ENCODE peak calls at places on chromosomes 12 and 14, in ten cellular contexts. T is transverse colon, D is GM12878, C is HCT116, A is heart left ventricle, Q is body of pancreas, L is tibial nerve, H is H1, Y is testis, M is HepG2. R is an unnamed sample.

GRCh38 chr12:115632323-115632722 is 645.2 kb downstream of the MED13L start:
- DNase-seq in T (no peak), D (no peak), C (no peak), A (no peak), Q (no peak), L (no peak), H (no peak), Y (no peak), M (no peak), R (no peak)

GRCh38 chr14:75800792-75801191 is 139.7 kb downstream of the TTLL5 start:
- DNase-seq in T (no peak), D (no peak), C (no peak), A (no peak), Q (no peak), L (no peak), H (peak; percentile 72), Y (peak; percentile 46), M (no peak), R (no peak)

GRCh38 chr12:110179291-110179690 is 55.1 kb downstream of the IFT81 start:
- DNase-seq in T (no peak), D (no peak), C (no peak), A (no peak), Q (no peak), L (no peak), H (no peak), Y (no peak), M (no peak), R (no peak)

GRCh38 chr14:63647696-63648410 is 6.2 kb upstream of the WDR89 start:
- DNase-seq in T (no peak), D (no peak), C (no peak), A (no peak), Q (no peak), L (no peak), H (no peak), Y (no peak), M (no peak), R (no peak)

GRCh38 chr12:10967409-10967808 is 19.3 kb downstream of the TAS2R50 start:
- DNase-seq in T (no peak), D (no peak), C (no peak), A (no peak), Q (no peak), L (no peak), H (no peak), Y (no peak), M (no peak), R (peak; percentile 16)

GRCh38 chr14:96095058-96095457 is 55.9 kb downstream of the C14orf132 start:
- DNase-seq in T (no peak), D (no peak), C (no peak), A (no peak), Q (no peak), L (no peak), H (no peak), Y (no peak), M (no peak), R (no peak)

GRCh38 chr12:92649511-92650227 is 53.1 kb upstream of the PLEKHG7 start:
- DNase-seq in T (peak; percentile 55), D (peak; percentile 67), C (peak; percentile 76), A (peak; percentile 33), Q (peak; percentile 64), L (no peak), H (peak; percentile 51), Y (peak; percentile 70), M (peak; percentile 59), R (peak; percentile 50)

GRCh38 chr12:132356686-132357622 is 27.6 kb upstream of the GALNT9 start:
- DNase-seq in T (peak; percentile 47), D (no peak), C (peak; percentile 22), A (peak; percentile 44), Q (no peak), L (no peak), H (no peak), Y (peak; percentile 50), M (no peak), R (peak; percentile 99)

GRCh38 chr12:10690906-10691305 is 17.1 kb upstream of the STYK1 start:
- DNase-seq in T (no peak), D (no peak), C (no peak), A (no peak), Q (no peak), L (no peak), H (no peak), Y (no peak), M (no peak), R (no peak)

GRCh38 chr14:101519090-101519489 is 42.2 kb upstream of the DIO3 start:
- DNase-seq in T (no peak), D (no peak), C (no peak), A (no peak), Q (no peak), L (no peak), H (no peak), Y (peak; percentile 25), M (no peak), R (no peak)

GRCh38 chr12:9163392-9163791 is 44.8 kb downstream of the PZP start:
- DNase-seq in T (no peak), D (no peak), C (no peak), A (no peak), Q (no peak), L (no peak), H (no peak), Y (no peak), M (peak; percentile 12), R (no peak)

DNA sequence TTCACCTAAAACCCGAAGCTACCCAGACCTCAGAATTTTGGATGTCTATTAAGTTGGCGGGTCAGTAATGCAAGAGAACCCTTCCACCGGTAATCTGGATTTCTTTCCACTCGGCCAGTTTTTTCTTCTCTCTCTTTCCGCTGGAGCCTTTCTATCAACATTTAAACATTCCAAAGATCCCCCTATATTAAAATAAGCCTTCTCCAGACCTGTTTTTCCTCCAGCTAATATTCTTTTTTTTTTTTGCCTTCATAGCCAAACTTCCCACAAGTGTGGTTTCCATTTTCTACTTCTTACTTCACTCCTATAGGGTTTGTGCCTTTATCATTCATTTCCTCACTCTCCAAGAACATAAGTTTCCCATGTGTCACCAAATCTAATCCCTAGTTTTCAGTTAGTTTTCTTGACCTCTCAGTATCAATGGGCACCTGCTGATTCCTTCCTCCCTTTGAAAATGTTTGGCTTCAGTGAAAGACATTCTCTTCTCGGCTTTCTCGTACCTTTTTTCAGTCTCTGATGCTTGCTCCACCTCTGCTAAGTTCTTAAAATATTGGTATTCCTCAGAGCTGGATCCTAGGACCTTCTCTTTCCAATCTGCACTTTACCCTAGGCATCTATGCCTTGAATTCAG is 592 bp upstream of the SDR39U1 start:
- DNase-seq in T (no peak), D (no peak), C (no peak), A (no peak), Q (no peak), L (no peak), H (no peak), Y (no peak), M (no peak), R (no peak)
- TF ChIP-seq POLR2A in T (no peak), D (no peak), C (no peak), A (no peak), Q (no peak), L (no peak), H (no peak), Y (no peak), M (no peak), R (no peak)

GRCh38 chr14:68628605-68629310 is 164.1 kb downstream of the ZFP36L1 start:
- DNase-seq in T (peak; percentile 60), D (no peak), C (no peak), A (no peak), Q (peak; percentile 72), L (no peak), H (peak; percentile 73), Y (no peak), M (peak; percentile 19), R (no peak)
- TF ChIP-seq POLR2A in T (no peak), D (no peak), C (no peak), A (no peak), Q (peak; percentile 53), L (peak; percentile 0), H (peak; percentile 39), Y (no peak), M (no peak), R (no peak)

GRCh38 chr14:59186316-59186715 is 2.2 kb upstream of the DAAM1 start:
- DNase-seq in T (no peak), D (no peak), C (no peak), A (no peak), Q (no peak), L (no peak), H (no peak), Y (no peak), M (no peak), R (no peak)

GRCh38 chr14:59189822-59190368 is 1.4 kb downstream of the DAAM1 start:
- DNase-seq in T (peak; percentile 90), D (peak; percentile 69), C (peak; percentile 69), A (peak; percentile 87), Q (peak; percentile 88), L (peak; percentile 76), H (peak; percentile 86), Y (peak; percentile 96), M (peak; percentile 75), R (peak; percentile 76)

GRCh38 chr14:59189281-59189821 is 884 bp downstream of the DAAM1 start:
- DNase-seq in T (no peak), D (no peak), C (no peak), A (no peak), Q (peak; percentile 35), L (no peak), H (peak; percentile 63), Y (peak; percentile 33), M (no peak), R (no peak)

GRCh38 chr14:59188461-59189280 is at the start of gene DAAM1:
- DNase-seq in T (peak; percentile 98), D (peak; percentile 95), C (peak; percentile 93), A (peak; percentile 99), Q (peak; percentile 97), L (peak; percentile 96), H (peak; percentile 85), Y (peak; percentile 99), M (peak; percentile 97), R (peak; percentile 65)

GRCh38 chr14:59187802-59188460 is 536 bp upstream of the DAAM1 start:
- DNase-seq in T (peak; percentile 31), D (no peak), C (no peak), A (peak; percentile 60), Q (peak; percentile 31), L (peak; percentile 16), H (no peak), Y (peak; percentile 54), M (no peak), R (no peak)
- TF ChIP-seq POLR2A in T (no peak), D (peak; percentile 62), C (no peak), A (no peak), Q (no peak), L (no peak), H (peak; percentile 58), Y (no peak), M (no peak), R (no peak)

GRCh38 chr12:123267991-123268843 is 3.4 kb downstream of the CDK2AP1 start:
- DNase-seq in T (peak; percentile 20), D (no peak), C (no peak), A (peak; percentile 55), Q (no peak), L (no peak), H (no peak), Y (no peak), M (no peak), R (no peak)
- TF ChIP-seq POLR2A in T (no peak), D (peak; percentile 36), C (no peak), A (no peak), Q (no peak), L (no peak), H (no peak), Y (no peak), M (no peak), R (no peak)

DNA sequence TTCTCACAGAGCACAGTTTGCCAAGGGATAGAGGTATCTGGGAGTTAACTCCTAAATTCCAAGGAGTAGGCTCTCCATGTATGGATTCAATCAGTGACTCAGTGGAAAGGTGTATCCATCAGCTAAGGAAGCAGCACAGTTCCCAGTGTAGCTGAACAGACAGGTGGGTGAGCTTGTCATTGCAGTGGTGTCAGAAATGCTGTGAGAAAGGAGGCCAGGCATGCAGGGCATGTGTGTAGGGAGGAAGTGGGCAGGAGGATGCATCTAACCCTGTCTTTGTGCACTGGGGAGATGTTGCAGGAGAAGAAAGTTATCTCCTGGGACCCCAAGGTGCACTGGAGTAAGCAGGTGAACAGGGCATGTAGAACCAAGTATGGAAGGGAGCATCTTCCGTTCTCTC is 539.0 kb downstream of the VRK1 start:
- DNase-seq in T (no peak), D (no peak), C (no peak), A (no peak), Q (no peak), L (no peak), H (no peak), Y (no peak), M (no peak), R (no peak)
- TF ChIP-seq POLR2A in T (no peak), D (no peak), C (no peak), A (no peak), Q (no peak), L (no peak), H (no peak), Y (no peak), M (no peak), R (no peak)

R was measured in H54.